ENCODE peak calls at places on chromosome 11, in five cellular contexts. One of them, this sample, is unnamed.

GRCh38 chr11:118715245-118715807 is 35.9 kb upstream of the TREH start:
- DNase-seq in kidney: no peak
- DNase-seq in mucosa of descending colon: no peak
- DNase-seq in cardiac muscle cell: peak; percentile 10
- DNase-seq in AG04450: no peak
- DNase-seq in this sample: no peak

GRCh38 chr11:83583953-83584352 is 297.8 kb upstream of the CCDC90B start:
- DNase-seq in kidney: no peak
- DNase-seq in mucosa of descending colon: no peak
- DNase-seq in cardiac muscle cell: no peak
- DNase-seq in AG04450: no peak
- DNase-seq in this sample: no peak

GRCh38 chr11:1752907-1753425 is 2.6 kb upstream of the IFITM10 start:
- DNase-seq in kidney: peak; percentile 76
- DNase-seq in mucosa of descending colon: no peak
- DNase-seq in cardiac muscle cell: no peak
- DNase-seq in AG04450: no peak
- DNase-seq in this sample: no peak

GRCh38 chr11:46387919-46388618 is 3.5 kb downstream of the CHRM4 start:
- DNase-seq in kidney: no peak
- DNase-seq in mucosa of descending colon: no peak
- DNase-seq in cardiac muscle cell: no peak
- DNase-seq in AG04450: no peak
- DNase-seq in this sample: no peak

GRCh38 chr11:16179668-16180067 is 176.7 kb downstream of the SOX6 start:
- DNase-seq in kidney: no peak
- DNase-seq in mucosa of descending colon: no peak
- DNase-seq in cardiac muscle cell: no peak
- DNase-seq in AG04450: no peak
- DNase-seq in this sample: no peak

GRCh38 chr11:94731921-94732601 is 36.1 kb upstream of the AMOTL1 start:
- DNase-seq in kidney: no peak
- DNase-seq in mucosa of descending colon: no peak
- DNase-seq in cardiac muscle cell: no peak
- DNase-seq in AG04450: peak; percentile 55
- DNase-seq in this sample: no peak

GRCh38 chr11:124644426-124645280 is 22.0 kb downstream of the TBRG1 start:
- DNase-seq in kidney: no peak
- DNase-seq in mucosa of descending colon: peak; percentile 16
- DNase-seq in cardiac muscle cell: peak; percentile 60
- DNase-seq in AG04450: no peak
- DNase-seq in this sample: peak; percentile 50

GRCh38 chr11:100830978-100831732 is 144.1 kb downstream of the ARHGAP42 start:
- DNase-seq in kidney: no peak
- DNase-seq in mucosa of descending colon: no peak
- DNase-seq in cardiac muscle cell: no peak
- DNase-seq in AG04450: no peak
- DNase-seq in this sample: no peak

GRCh38 chr11:103071008-103071407 is 21.0 kb downstream of the DCUN1D5 start:
- DNase-seq in kidney: no peak
- DNase-seq in mucosa of descending colon: no peak
- DNase-seq in cardiac muscle cell: no peak
- DNase-seq in AG04450: no peak
- DNase-seq in this sample: no peak

GRCh38 chr11:102421262-102421661 is 31.3 kb downstream of the TMEM123 start:
- DNase-seq in kidney: no peak
- DNase-seq in mucosa of descending colon: no peak
- DNase-seq in cardiac muscle cell: no peak
- DNase-seq in AG04450: no peak
- DNase-seq in this sample: no peak

GRCh38 chr11:18743365-18743764 is 17.4 kb upstream of the IGSF22 start:
- DNase-seq in kidney: no peak
- DNase-seq in mucosa of descending colon: no peak
- DNase-seq in cardiac muscle cell: no peak
- DNase-seq in AG04450: no peak
- DNase-seq in this sample: no peak

GRCh38 chr11:13003726-13004493 is 5.2 kb upstream of the RASSF10 start:
- DNase-seq in kidney: no peak
- DNase-seq in mucosa of descending colon: no peak
- DNase-seq in cardiac muscle cell: no peak
- DNase-seq in AG04450: no peak
- DNase-seq in this sample: no peak

GRCh38 chr11:117217685-117218084 is 14.2 kb downstream of the PCSK7 start:
- DNase-seq in kidney: peak; percentile 59
- DNase-seq in mucosa of descending colon: no peak
- DNase-seq in cardiac muscle cell: no peak
- DNase-seq in AG04450: no peak
- DNase-seq in this sample: no peak

GRCh38 chr11:70675697-70676374 is 277.5 kb downstream of the CTTN start:
- DNase-seq in kidney: no peak
- DNase-seq in mucosa of descending colon: peak; percentile 79
- DNase-seq in cardiac muscle cell: no peak
- DNase-seq in AG04450: no peak
- DNase-seq in this sample: no peak

GRCh38 chr11:82901165-82901938 is at the start of gene DDIAS:
- DNase-seq in kidney: peak; percentile 97
- DNase-seq in mucosa of descending colon: peak; percentile 98
- DNase-seq in cardiac muscle cell: peak; percentile 99
- DNase-seq in AG04450: peak; percentile 90
- DNase-seq in this sample: peak; percentile 96

GRCh38 chr11:35980646-35981402 is 37.0 kb downstream of the LDLRAD3 start:
- DNase-seq in kidney: no peak
- DNase-seq in mucosa of descending colon: no peak
- DNase-seq in cardiac muscle cell: no peak
- DNase-seq in AG04450: no peak
- DNase-seq in this sample: no peak

GRCh38 chr11:6319879-6320410 is 356 bp downstream of the CAVIN3 start:
- DNase-seq in kidney: peak; percentile 97
- DNase-seq in mucosa of descending colon: peak; percentile 81
- DNase-seq in cardiac muscle cell: peak; percentile 74
- DNase-seq in AG04450: peak; percentile 82
- DNase-seq in this sample: peak; percentile 78

GRCh38 chr11:70493891-70494290 is 95.6 kb downstream of the CTTN start:
- DNase-seq in kidney: peak; percentile 26
- DNase-seq in mucosa of descending colon: no peak
- DNase-seq in cardiac muscle cell: no peak
- DNase-seq in AG04450: no peak
- DNase-seq in this sample: no peak

GRCh38 chr11:102186836-102187235 is 76.6 kb downstream of the YAP1 start:
- DNase-seq in kidney: no peak
- DNase-seq in mucosa of descending colon: no peak
- DNase-seq in cardiac muscle cell: peak; percentile 53
- DNase-seq in AG04450: no peak
- DNase-seq in this sample: no peak

GRCh38 chr11:121512468-121513465 is 60.0 kb upstream of the SORL1-AS1 start:
- DNase-seq in kidney: no peak
- DNase-seq in mucosa of descending colon: no peak
- DNase-seq in cardiac muscle cell: no peak
- DNase-seq in AG04450: no peak
- DNase-seq in this sample: no peak

GRCh38 chr11:120258661-120259060 is 18.7 kb downstream of the POU2F3 start:
- DNase-seq in kidney: no peak
- DNase-seq in mucosa of descending colon: no peak
- DNase-seq in cardiac muscle cell: no peak
- DNase-seq in AG04450: no peak
- DNase-seq in this sample: no peak

DNA sequence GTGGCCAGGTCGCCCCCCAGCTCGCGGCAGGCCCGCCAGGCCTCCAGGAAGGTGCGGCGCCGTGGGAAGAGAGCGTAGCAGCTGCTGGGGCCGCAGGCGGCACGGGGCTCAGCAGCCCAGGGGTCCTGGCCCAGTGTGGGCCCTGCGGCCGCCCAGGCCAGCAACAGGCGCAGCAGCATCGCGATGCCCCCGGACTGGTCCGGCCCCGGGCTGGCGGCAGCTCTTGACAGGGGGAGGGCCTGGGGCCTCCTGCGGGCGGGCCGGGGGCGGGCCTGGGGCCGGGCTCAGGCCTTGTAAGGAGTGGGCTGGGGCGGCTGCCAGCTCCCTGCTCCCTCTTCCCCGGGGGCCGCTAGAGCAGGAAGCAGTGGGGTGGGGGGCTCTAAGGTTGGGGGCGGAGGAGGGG is at the start of gene CD248:
- DNase-seq in kidney: peak; percentile 95
- DNase-seq in mucosa of descending colon: no peak
- DNase-seq in cardiac muscle cell: peak; percentile 89
- DNase-seq in AG04450: no peak
- DNase-seq in this sample: no peak
- H3K4me3 ChIP-seq in kidney: peak within 1 kb of the TSS; percentile 41
- H3K4me3 ChIP-seq in mucosa of descending colon: no peak within 1 kb of the TSS
- H3K4me3 ChIP-seq in cardiac muscle cell: no peak within 1 kb of the TSS
- H3K4me3 ChIP-seq in AG04450: peak within 1 kb of the TSS; percentile 87
- H3K4me3 ChIP-seq in this sample: peak within 1 kb of the TSS; percentile 2

GRCh38 chr11:65432686-65433582 is 10.3 kb downstream of the NEAT1 start:
- DNase-seq in kidney: no peak
- DNase-seq in mucosa of descending colon: no peak
- DNase-seq in cardiac muscle cell: peak; percentile 38
- DNase-seq in AG04450: no peak
- DNase-seq in this sample: no peak
- H3K4me3 ChIP-seq in kidney: no peak overlapping the region
- H3K4me3 ChIP-seq in mucosa of descending colon: no peak overlapping the region
- H3K4me3 ChIP-seq in cardiac muscle cell: no peak overlapping the region
- H3K4me3 ChIP-seq in AG04450: peak overlapping the region; percentile 14
- H3K4me3 ChIP-seq in this sample: no peak overlapping the region

DNA sequence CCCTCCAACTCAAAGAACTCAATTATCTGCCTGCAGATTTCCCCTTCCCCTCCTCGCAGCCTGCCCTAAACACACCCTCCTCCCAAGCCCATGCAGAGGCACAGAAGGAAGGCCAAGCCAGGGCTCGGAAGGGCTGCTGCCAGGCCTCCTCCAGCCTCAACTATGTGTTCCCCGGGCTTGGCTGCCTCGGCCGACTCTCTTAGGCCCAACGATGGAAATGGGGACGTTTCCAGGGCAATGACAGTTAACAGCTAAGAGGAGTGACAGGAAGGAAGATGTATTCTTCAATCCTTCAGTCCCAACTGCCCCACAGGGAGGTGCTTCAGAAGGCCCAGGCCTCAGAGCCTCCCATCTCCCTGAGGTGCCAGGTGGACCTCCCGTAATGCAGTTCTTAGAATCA is 104.0 kb upstream of the AKIP1 start:
- DNase-seq in kidney: no peak
- DNase-seq in mucosa of descending colon: no peak
- DNase-seq in cardiac muscle cell: no peak
- DNase-seq in AG04450: no peak
- DNase-seq in this sample: peak; percentile 28
- H3K4me3 ChIP-seq in kidney: no peak overlapping the region
- H3K4me3 ChIP-seq in mucosa of descending colon: no peak overlapping the region
- H3K4me3 ChIP-seq in cardiac muscle cell: no peak overlapping the region
- H3K4me3 ChIP-seq in AG04450: peak overlapping the region; percentile 27
- H3K4me3 ChIP-seq in this sample: no peak overlapping the region

GRCh38 chr11:75823415-75823814 is 8.4 kb downstream of the UVRAG start:
- DNase-seq in kidney: no peak
- DNase-seq in mucosa of descending colon: no peak
- DNase-seq in cardiac muscle cell: no peak
- DNase-seq in AG04450: no peak
- DNase-seq in this sample: no peak
- H3K4me3 ChIP-seq in kidney: no peak overlapping the region
- H3K4me3 ChIP-seq in mucosa of descending colon: no peak overlapping the region
- H3K4me3 ChIP-seq in cardiac muscle cell: no peak overlapping the region
- H3K4me3 ChIP-seq in AG04450: no peak overlapping the region
- H3K4me3 ChIP-seq in this sample: no peak overlapping the region

GRCh38 chr11:61042961-61043540 is 59.2 kb upstream of the CD5 start:
- DNase-seq in kidney: no peak
- DNase-seq in mucosa of descending colon: no peak
- DNase-seq in cardiac muscle cell: no peak
- DNase-seq in AG04450: no peak
- DNase-seq in this sample: no peak

GRCh38 chr11:61042537-61042936 is 59.8 kb upstream of the CD5 start:
- DNase-seq in kidney: no peak
- DNase-seq in mucosa of descending colon: no peak
- DNase-seq in cardiac muscle cell: no peak
- DNase-seq in AG04450: no peak
- DNase-seq in this sample: no peak

GRCh38 chr11:61037694-61038093 is 64.6 kb upstream of the CD5 start:
- DNase-seq in kidney: no peak
- DNase-seq in mucosa of descending colon: no peak
- DNase-seq in cardiac muscle cell: no peak
- DNase-seq in AG04450: no peak
- DNase-seq in this sample: no peak

GRCh38 chr11:61045271-61045670 is 57.0 kb upstream of the CD5 start:
- DNase-seq in kidney: no peak
- DNase-seq in mucosa of descending colon: no peak
- DNase-seq in cardiac muscle cell: no peak
- DNase-seq in AG04450: no peak
- DNase-seq in this sample: no peak

DNA sequence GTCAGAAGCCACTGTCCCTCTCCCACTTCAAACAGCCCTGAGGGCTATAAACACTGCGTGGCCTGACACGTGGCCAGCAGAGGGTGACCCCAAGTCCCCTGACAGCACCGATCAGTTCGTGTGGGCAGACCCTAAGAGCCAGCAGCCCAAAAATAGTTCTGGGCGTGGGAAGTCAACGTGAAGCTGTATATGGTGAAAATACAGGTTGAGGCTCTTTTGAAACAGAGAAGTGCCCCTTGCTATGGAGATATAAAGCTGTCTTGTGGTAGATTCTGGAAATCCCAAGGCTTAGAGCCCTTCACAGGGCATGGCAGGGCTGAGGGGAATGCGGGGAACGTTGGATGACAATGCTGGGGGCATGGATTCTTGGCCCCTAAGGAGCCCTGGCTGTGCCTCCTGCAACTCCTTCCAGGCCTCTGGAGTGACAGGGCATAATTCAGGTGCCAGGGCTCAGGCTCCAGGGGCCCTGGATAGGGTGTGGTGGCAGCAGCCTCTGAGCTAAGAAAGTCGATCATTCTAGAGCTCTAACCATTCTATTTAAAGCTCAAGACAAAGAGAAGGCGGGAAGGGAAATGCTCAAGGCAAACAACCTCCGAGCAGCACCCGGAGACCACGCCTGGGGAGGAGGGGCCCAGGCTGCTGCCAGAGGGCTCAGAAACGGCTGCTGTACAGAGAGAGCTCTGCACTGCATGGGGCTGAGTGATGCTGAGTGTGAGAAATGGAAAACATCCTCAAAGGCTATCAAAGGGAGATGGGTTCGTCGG is 60.4 kb upstream of the CD5 start:
- DNase-seq in kidney: peak; percentile 81
- DNase-seq in mucosa of descending colon: peak; percentile 68
- DNase-seq in cardiac muscle cell: peak; percentile 82
- DNase-seq in AG04450: no peak
- DNase-seq in this sample: no peak
- H3K4me3 ChIP-seq in kidney: no peak overlapping the region
- H3K4me3 ChIP-seq in mucosa of descending colon: no peak overlapping the region
- H3K4me3 ChIP-seq in cardiac muscle cell: no peak overlapping the region
- H3K4me3 ChIP-seq in AG04450: no peak overlapping the region
- H3K4me3 ChIP-seq in this sample: no peak overlapping the region

GRCh38 chr11:67071420-67072284 is 15.0 kb downstream of the RHOD start:
- DNase-seq in kidney: no peak
- DNase-seq in mucosa of descending colon: peak; percentile 91
- DNase-seq in cardiac muscle cell: peak; percentile 71
- DNase-seq in AG04450: no peak
- DNase-seq in this sample: peak; percentile 81
- H3K4me3 ChIP-seq in kidney: no peak overlapping the region
- H3K4me3 ChIP-seq in mucosa of descending colon: no peak overlapping the region
- H3K4me3 ChIP-seq in cardiac muscle cell: no peak overlapping the region
- H3K4me3 ChIP-seq in AG04450: no peak overlapping the region
- H3K4me3 ChIP-seq in this sample: peak overlapping the region; percentile 15